ENCODE peak calls at places on chromosomes 11 and 22, in five cellular contexts. Q is endodermal cell, T is nephron progenitor cell, S is heart left ventricle, Y is transverse colon. B is an unnamed sample.

GRCh38 chr11:125947419-125948277 is 1.8 kb downstream of the VSIG10L2 start:
- DNase-seq in Q (no peak), T (no peak), S (no peak), Y (no peak), B (no peak)

GRCh38 chr22:50306753-50307749 is at the start of gene PLXNB2:
- DNase-seq in Q (peak), T (peak), S (peak), Y (peak), B (peak)

GRCh38 chr22:49011769-49012598 is 815.7 kb downstream of the BRD1 start:
- DNase-seq in Q (peak), T (no peak), S (no peak), Y (no peak), B (no peak)

GRCh38 chr22:19199479-19199878 is 20.9 kb upstream of the SLC25A1 start:
- DNase-seq in Q (no peak), T (no peak), S (no peak), Y (no peak), B (no peak)

GRCh38 chr22:46673205-46673604 is 53.0 kb downstream of the GRAMD4 start:
- DNase-seq in Q (no peak), T (no peak), S (no peak), Y (no peak), B (no peak)

GRCh38 chr11:126586303-126586627 is 230.8 kb downstream of the ST3GAL4 start:
- DNase-seq in Q (no peak), T (no peak), S (no peak), Y (no peak), B (no peak)

GRCh38 chr11:16902979-16903378 is 111.2 kb downstream of the PLEKHA7 start:
- DNase-seq in Q (no peak), T (no peak), S (no peak), Y (no peak), B (no peak)

GRCh38 chr11:26931248-26931631 is 62.7 kb upstream of the FIBIN start:
- DNase-seq in Q (no peak), T (no peak), S (peak), Y (no peak), B (no peak)

GRCh38 chr22:30908051-30908461 is 60.5 kb downstream of the MORC2 start:
- DNase-seq in Q (no peak), T (no peak), S (no peak), Y (no peak), B (no peak)

GRCh38 chr11:86176165-86176884 is 68.2 kb upstream of the EED start:
- DNase-seq in Q (no peak), T (no peak), S (no peak), Y (no peak), B (no peak)

GRCh38 chr11:57515332-57516060 is at the start of gene SLC43A1:
- DNase-seq in Q (peak), T (peak), S (peak), Y (peak), B (peak)

GRCh38 chr11:100472727-100473389 is 214.2 kb upstream of the ARHGAP42 start:
- DNase-seq in Q (no peak), T (no peak), S (no peak), Y (no peak), B (no peak)

GRCh38 chr11:62664405-62665074 is 470 bp downstream of the C11orf98 start:
- DNase-seq in Q (peak), T (peak), S (no peak), Y (peak), B (no peak)

GRCh38 chr11:14369598-14369997 is 10.6 kb upstream of the RRAS2 start:
- DNase-seq in Q (no peak), T (no peak), S (no peak), Y (no peak), B (no peak)

GRCh38 chr11:108009497-108010360 is 1.0 kb downstream of the CUL5 start:
- DNase-seq in Q (no peak), T (no peak), S (no peak), Y (no peak), B (no peak)

GRCh38 chr22:42091446-42091764 is 833 bp upstream of the NDUFA6 start:
- DNase-seq in Q (no peak), T (no peak), S (no peak), Y (no peak), B (no peak)

GRCh38 chr11:119412072-119412471 is 10.9 kb downstream of the THY1 start:
- DNase-seq in Q (no peak), T (no peak), S (no peak), Y (no peak), B (no peak)

GRCh38 chr22:30866811-30867271 is 101.7 kb downstream of the MORC2 start:
- DNase-seq in Q (peak), T (no peak), S (peak), Y (no peak), B (no peak)

GRCh38 chr11:405323-405975 is 9.3 kb downstream of the SIGIRR start:
- DNase-seq in Q (no peak), T (no peak), S (peak), Y (no peak), B (no peak)

GRCh38 chr22:39719559-39720450 is 149.3 kb downstream of the CACNA1I start:
- DNase-seq in Q (peak), T (no peak), S (no peak), Y (no peak), B (no peak)

GRCh38 chr22:40396882-40397281 is 26.5 kb downstream of the SGSM3 start:
- DNase-seq in Q (peak), T (peak), S (no peak), Y (peak), B (peak)

GRCh38 chr22:49768961-49769690 is 58.5 kb downstream of the BRD1 start:
- DNase-seq in Q (no peak), T (no peak), S (peak), Y (peak), B (no peak)

GRCh38 chr11:126139541-126140091 is 71.8 kb downstream of the RPUSD4 start:
- DNase-seq in Q (peak), T (no peak), S (no peak), Y (no peak), B (no peak)

GRCh38 chr22:37283393-37283937 is 1.2 kb downstream of the CYTH4 start:
- DNase-seq in Q (no peak), T (no peak), S (no peak), Y (peak), B (no peak)

GRCh38 chr11:230431-230830 is 5.7 kb downstream of the SIRT3 start:
- DNase-seq in Q (no peak), T (no peak), S (no peak), Y (no peak), B (no peak)

GRCh38 chr11:57116654-57117053 is 65.1 kb upstream of the LRRC55 start:
- DNase-seq in Q (peak), T (peak), S (no peak), Y (peak), B (no peak)

GRCh38 chr22:41238570-41239442 is 1.9 kb downstream of the CHADL start:
- DNase-seq in Q (no peak), T (no peak), S (no peak), Y (no peak), B (no peak)

DNA sequence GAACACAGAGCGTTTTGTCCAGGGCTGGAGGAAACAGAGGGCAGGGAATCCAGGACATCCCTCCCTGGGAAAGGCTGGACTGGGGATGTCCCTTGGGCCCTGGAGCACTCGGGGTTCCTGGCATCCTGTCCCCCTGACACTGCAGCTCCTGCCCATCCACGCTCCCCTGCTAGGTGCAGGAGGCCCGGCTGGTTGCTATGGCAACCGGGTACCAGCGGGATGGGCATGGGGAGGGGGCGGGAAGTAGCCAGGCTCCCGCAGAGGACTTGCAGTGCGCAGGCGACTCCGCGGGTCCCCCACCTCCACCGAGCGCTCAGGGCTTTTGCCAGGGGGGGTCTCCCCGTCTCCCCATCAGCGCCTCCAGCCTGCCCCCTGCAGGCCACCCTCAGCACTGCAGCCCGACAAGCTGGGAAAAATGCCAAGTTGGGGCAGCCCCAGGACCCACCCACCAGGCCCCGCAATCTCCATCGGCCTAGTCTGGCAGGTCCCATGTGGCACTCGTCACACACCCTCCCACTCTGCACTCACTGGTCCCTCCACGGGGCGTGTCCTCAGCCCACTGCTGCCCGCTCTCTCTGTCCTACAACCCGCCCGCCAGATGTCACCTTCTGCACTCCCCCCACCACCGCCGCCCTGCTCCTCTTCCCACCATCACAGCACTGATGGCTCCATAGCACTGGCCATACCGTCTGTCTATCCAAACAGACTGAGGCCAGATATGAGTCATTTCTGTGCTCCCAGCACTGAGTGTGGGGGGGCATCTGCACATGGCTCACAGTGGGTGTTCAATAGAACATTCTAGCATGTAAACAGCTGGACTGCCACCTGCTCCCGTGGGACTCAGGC is 31.5 kb downstream of the KIAA0930 start:
- DNase-seq in Q (peak), T (peak), S (peak), Y (no peak), B (no peak)
- TF ChIP-seq CTCF in Q (peak), T (peak), S (peak), Y (peak), B (peak)

DNA sequence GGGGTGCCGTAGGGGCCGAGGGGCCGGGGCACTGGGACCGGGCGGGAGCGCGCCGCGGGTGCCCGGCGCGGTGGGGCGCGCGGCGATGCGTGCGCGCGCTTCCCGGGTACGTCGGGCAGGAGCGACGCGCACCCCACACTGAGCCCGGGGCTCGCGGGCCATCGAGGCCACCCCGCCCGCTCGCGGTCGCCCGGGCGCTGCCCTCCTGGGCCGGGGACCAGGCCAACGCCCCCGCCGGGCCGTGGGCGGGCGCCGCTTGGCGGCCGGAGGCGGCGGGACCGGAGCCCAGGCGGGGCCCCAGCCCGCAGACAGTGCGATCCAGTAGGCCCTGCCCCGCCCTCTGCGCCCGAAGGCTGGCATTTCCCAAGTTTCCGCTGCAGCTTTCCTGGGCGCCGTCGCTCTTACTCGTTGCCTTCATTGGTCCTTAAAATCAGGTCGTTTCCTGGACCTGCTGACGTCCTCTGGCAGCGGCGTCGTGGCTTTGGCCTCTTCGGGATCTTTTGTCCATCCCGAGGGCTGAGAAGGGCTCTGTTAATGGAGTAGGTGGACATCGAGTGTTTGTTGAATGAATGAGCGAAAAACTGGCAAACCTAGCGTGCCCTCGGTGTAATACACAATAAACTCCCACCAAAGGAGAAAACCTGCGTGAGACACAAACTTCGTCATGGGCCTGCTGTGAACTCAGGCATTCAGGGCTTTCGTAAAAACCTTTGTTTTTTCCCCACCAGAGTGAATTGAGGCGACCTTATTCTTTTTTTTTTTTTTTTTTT is 638 bp downstream of the PARVA start:
- DNase-seq in Q (peak), T (peak), S (peak), Y (peak), B (peak)
- TF ChIP-seq CTCF in Q (peak), T (no peak), S (peak), Y (peak), B (peak)

GRCh38 chr22:43304831-43305230 is 38.3 kb downstream of the SCUBE1 start:
- DNase-seq in Q (no peak), T (no peak), S (no peak), Y (no peak), B (no peak)

GRCh38 chr22:43303166-43303565 is 40.0 kb downstream of the SCUBE1 start:
- DNase-seq in Q (no peak), T (no peak), S (no peak), Y (no peak), B (no peak)

GRCh38 chr22:43308451-43309235 is 34.5 kb downstream of the SCUBE1 start:
- DNase-seq in Q (no peak), T (no peak), S (no peak), Y (no peak), B (no peak)

GRCh38 chr22:43303751-43304150 is 39.4 kb downstream of the SCUBE1 start:
- DNase-seq in Q (no peak), T (no peak), S (no peak), Y (no peak), B (no peak)

GRCh38 chr22:43305806-43306205 is 37.4 kb downstream of the SCUBE1 start:
- DNase-seq in Q (no peak), T (no peak), S (peak), Y (no peak), B (no peak)
- TF ChIP-seq CTCF in Q (no peak), T (no peak), S (no peak), Y (no peak), B (no peak)

GRCh38 chr11:117940736-117941135 is 11.5 kb upstream of the TMPRSS13 start:
- DNase-seq in Q (peak), T (no peak), S (no peak), Y (no peak), B (no peak)
- TF ChIP-seq CTCF in Q (no peak), T (no peak), S (no peak), Y (no peak), B (no peak)

DNA sequence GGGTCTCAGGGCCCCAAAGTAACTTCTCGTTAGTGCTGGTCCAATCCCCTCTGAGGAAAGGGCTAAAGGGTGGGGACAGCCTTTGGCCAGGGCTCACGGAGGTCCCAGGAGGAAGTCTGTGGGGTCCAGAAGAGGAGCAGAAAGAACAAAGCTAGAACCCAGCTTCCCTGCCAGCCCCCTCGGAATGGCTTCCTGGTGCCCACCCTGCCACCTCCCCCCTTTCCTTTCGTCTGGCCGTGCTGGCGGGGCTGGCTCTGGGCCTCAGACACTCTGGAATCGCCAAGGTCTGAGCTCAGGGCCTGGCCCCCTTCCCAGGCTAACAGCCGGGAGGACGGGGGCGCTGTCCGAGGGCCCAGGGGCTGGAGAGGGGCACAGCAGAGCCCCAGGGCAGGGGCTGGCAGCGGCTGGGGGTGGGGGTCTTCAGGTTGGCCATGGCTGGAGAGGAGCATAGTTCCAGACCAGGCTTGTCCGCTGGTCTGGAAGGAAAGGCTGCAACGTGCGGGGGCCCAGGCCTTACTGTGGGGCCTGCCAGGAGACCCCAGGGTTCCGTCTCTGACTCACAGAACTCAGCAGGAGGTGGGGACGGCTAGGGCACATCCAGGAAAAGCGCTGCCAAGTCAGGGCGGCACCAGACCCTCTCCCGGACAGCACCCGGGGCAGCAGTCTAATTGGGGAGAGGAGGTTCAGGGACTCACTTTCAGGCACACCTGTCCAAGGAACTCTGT is 788 bp upstream of the LTBP3 start:
- DNase-seq in Q (peak), T (no peak), S (peak), Y (no peak), B (no peak)
- TF ChIP-seq CTCF in Q (no peak), T (no peak), S (no peak), Y (no peak), B (no peak)

DNA sequence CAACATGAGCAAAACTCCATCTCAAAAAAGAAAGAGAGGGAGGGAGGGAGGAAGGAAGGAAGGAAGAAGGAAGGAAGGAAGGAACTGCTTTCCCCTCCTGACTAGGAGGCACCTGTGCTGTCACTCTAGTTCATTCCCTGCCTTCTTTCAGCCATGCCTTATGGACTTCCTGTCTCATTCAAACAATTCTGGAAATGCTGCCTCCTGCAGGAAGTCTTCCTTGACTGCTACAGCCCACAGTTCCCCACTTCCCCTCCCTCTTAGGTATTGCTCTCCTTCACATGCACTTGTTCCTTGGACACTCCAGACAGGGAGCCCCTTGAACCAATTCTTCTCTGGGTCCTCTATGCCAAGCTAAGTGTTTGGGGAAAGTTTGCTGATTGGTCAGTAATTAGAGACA is 31.6 kb upstream of the WNT11 start:
- DNase-seq in Q (peak), T (no peak), S (no peak), Y (no peak), B (no peak)
- TF ChIP-seq CTCF in Q (peak), T (no peak), S (no peak), Y (no peak), B (no peak)

DNA sequence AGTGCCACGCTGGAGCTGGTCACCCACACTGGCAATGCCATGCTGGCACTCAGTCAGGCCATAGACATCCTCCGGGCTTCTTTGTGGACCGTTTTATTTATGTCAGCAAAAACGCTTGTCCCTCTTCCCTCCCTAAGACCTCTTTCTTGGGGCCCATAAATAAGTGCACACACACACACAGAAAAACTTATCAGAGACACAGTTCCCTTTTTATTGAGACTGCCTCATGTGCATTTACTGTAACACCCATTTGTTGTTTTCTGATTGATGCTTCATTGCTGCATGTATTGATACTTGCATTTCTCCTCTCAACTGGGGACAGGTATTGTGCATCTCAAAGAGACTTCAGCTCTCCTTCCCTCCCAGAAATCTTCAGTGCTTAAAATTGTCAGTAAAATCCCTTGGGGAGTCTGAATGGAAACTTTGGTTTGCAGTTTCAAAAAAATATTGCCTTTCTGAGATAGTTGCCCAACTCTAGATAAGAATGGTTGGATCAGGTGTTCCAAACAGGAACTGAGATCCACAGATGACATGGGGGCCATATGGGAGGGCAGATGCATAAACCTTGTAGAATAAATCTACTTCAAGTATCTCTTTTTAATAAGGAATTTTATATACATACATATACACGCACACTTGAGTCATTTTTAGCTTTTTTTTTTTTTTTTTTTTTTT is 50.9 kb downstream of the PPP2R1B start:
- DNase-seq in Q (no peak), T (no peak), S (no peak), Y (no peak), B (no peak)
- TF ChIP-seq CTCF in Q (no peak), T (no peak), S (no peak), Y (no peak), B (no peak)

GRCh38 chr11:67665537-67666302 is 8.7 kb downstream of the ALDH3B2 start:
- DNase-seq in Q (peak), T (no peak), S (no peak), Y (peak), B (no peak)
- TF ChIP-seq CTCF in Q (peak), T (no peak), S (peak), Y (peak), B (peak)

B was measured in progenitor cell of endocrine pancreas.